ENCODE peak calls at places on chromosomes 3 and 15, in six cellular contexts. T, U, V, S, W and P are unnamed samples.

GRCh38 chr15:62931650-62932049 is 110.9 kb upstream of the TPM1 start:
- DNase-seq in T (no peak), W (no peak), S (no peak), V (no peak), U (peak; percentile 20), P (no peak)

GRCh38 chr3:151248772-151249366 is 29.5 kb downstream of the P2RY14 start:
- DNase-seq in T (no peak), V (no peak), S (no peak), W (no peak), U (no peak), P (no peak)

GRCh38 chr3:36496734-36497133 is 116.4 kb downstream of the STAC start:
- DNase-seq in V (no peak), U (no peak), W (no peak), S (no peak), T (peak; percentile 68), P (no peak)

GRCh38 chr15:70817266-70817665 is 36.7 kb downstream of the LARP6 start:
- DNase-seq in S (no peak), T (no peak), U (no peak), V (no peak), W (no peak), P (no peak)

GRCh38 chr3:44969779-44970178 is 6.2 kb downstream of the ZDHHC3 start:
- DNase-seq in V (no peak), T (no peak), W (no peak), S (no peak), U (no peak), P (no peak)

GRCh38 chr3:158470944-158471638 is 99.9 kb upstream of the MLF1 start:
- DNase-seq in W (peak; percentile 29), T (peak; percentile 58), S (no peak), U (no peak), V (peak; percentile 79), P (no peak)

GRCh38 chr15:48897144-48897814 is 19.3 kb downstream of the EID1 start:
- DNase-seq in T (peak; percentile 75), U (no peak), V (peak; percentile 82), S (no peak), W (peak; percentile 48), P (no peak)

GRCh38 chr3:78165876-78166275 is 1126.0 kb downstream of the ROBO2 start:
- DNase-seq in U (no peak), V (no peak), W (no peak), T (peak; percentile 17), S (no peak), P (no peak)

GRCh38 chr15:43958894-43959330 is 132.1 kb downstream of the WDR76 start:
- DNase-seq in V (peak; percentile 94), W (peak; percentile 79), S (no peak), T (peak; percentile 52), U (peak; percentile 4), P (no peak)

GRCh38 chr3:38582941-38583645 is 66.4 kb downstream of the SCN5A start:
- DNase-seq in U (no peak), S (no peak), W (no peak), V (no peak), T (no peak), P (no peak)

GRCh38 chr3:5304789-5305680 is 117.5 kb downstream of the EDEM1 start:
- DNase-seq in S (no peak), W (no peak), T (peak; percentile 41), V (peak; percentile 44), U (peak; percentile 57), P (peak; percentile 24)

GRCh38 chr15:54687628-54688027 is 509.1 kb downstream of the RSL24D1 start:
- DNase-seq in W (no peak), U (no peak), T (no peak), V (no peak), S (no peak), P (no peak)

GRCh38 chr3:182568206-182568605 is 225.1 kb upstream of the ATP11B start:
- DNase-seq in V (no peak), S (no peak), W (no peak), T (no peak), U (peak; percentile 5), P (no peak)

GRCh38 chr3:112417696-112418318 is 81.5 kb downstream of the BTLA start:
- DNase-seq in V (no peak), S (no peak), T (no peak), U (no peak), W (no peak), P (no peak)

GRCh38 chr15:45948226-45948625 is 313.4 kb downstream of the SQOR start:
- DNase-seq in S (no peak), W (no peak), T (no peak), V (no peak), U (no peak), P (no peak)

GRCh38 chr15:51876169-51876568 is 46.7 kb downstream of the TMOD3 start:
- DNase-seq in U (no peak), W (no peak), T (no peak), V (no peak), S (no peak), P (no peak)

GRCh38 chr3:22819209-22819608 is 383.9 kb upstream of the UBE2E2 start:
- DNase-seq in W (no peak), U (no peak), S (no peak), T (no peak), V (no peak), P (no peak)

GRCh38 chr3:110414851-110415250 is 656.8 kb upstream of the NECTIN3 start:
- DNase-seq in V (peak; percentile 88), W (peak; percentile 41), T (peak; percentile 76), S (no peak), U (peak; percentile 58), P (no peak)

GRCh38 chr3:59212128-59212764 is 162.4 kb upstream of the CFAP20DC start:
- DNase-seq in V (peak; percentile 60), U (peak; percentile 22), W (peak; percentile 16), S (no peak), T (peak; percentile 53), P (peak; percentile 4)

GRCh38 chr3:41035445-41036022 is 163.8 kb upstream of the CTNNB1 start:
- DNase-seq in W (no peak), V (no peak), S (no peak), U (no peak), T (no peak), P (no peak)

GRCh38 chr3:159187706-159188105 is 385.9 kb downstream of the MFSD1 start:
- DNase-seq in V (no peak), T (no peak), S (no peak), U (no peak), W (no peak), P (no peak)

GRCh38 chr15:93432474-93432873 is 343.5 kb upstream of the RGMA start:
- DNase-seq in V (no peak), W (no peak), U (no peak), S (no peak), T (no peak), P (no peak)

GRCh38 chr3:36178018-36178417 is 202.3 kb upstream of the STAC start:
- DNase-seq in U (no peak), V (no peak), S (no peak), W (no peak), T (no peak), P (no peak)

DNA sequence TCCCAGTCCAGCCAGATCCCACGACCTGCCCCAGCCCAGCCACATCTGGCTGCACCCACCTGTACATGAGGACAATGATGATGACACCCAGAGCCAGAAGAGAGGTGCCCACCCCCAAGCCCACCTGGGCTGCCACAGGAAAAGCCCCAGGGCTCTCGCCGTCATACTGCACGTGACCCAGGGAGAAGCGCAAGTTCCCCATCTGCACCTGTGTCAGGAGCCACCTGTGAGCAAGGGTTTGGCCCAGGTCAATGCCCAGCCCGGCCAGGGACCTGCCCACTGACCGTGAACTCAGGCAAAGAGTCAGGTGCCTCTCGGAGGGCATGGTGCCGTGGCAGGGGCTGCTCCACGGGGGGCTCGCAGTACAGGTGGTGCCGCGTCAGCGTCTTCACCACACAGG is 16.3 kb downstream of the PLXNB1 start:
- DNase-seq in V (no peak), T (no peak), S (no peak), U (no peak), W (no peak), P (no peak)
- TF ChIP-seq CTCF in V (no peak), T (no peak), S (no peak), U (no peak), W (no peak), P (no peak)

GRCh38 chr3:43879166-43879565 is 188.4 kb downstream of the ABHD5 start:
- DNase-seq in S (no peak), T (peak; percentile 19), W (no peak), V (no peak), U (peak; percentile 23), P (no peak)
- TF ChIP-seq CTCF in S (peak; percentile 35), T (peak; percentile 33), W (peak; percentile 36), V (peak; percentile 19), U (peak; percentile 42), P (peak; percentile 60)

GRCh38 chr15:96395687-96396086 is 65.2 kb downstream of the NR2F2 start:
- DNase-seq in T (no peak), U (no peak), W (no peak), S (no peak), V (no peak), P (no peak)
- TF ChIP-seq CTCF in T (no peak), U (no peak), W (no peak), S (no peak), V (no peak), P (no peak)

GRCh38 chr3:140580746-140581145 is 97.1 kb upstream of the TRIM42 start:
- DNase-seq in V (no peak), S (no peak), U (no peak), W (no peak), T (no peak), P (no peak)

GRCh38 chr3:140584549-140584948 is 93.3 kb upstream of the TRIM42 start:
- DNase-seq in V (no peak), S (no peak), T (no peak), U (no peak), W (no peak), P (no peak)

GRCh38 chr3:140576444-140576843 is 101.4 kb upstream of the TRIM42 start:
- DNase-seq in V (no peak), W (no peak), T (no peak), U (no peak), S (no peak), P (no peak)

GRCh38 chr3:140577911-140578310 is 100.0 kb upstream of the TRIM42 start:
- DNase-seq in T (no peak), V (no peak), S (no peak), W (no peak), U (no peak), P (no peak)

GRCh38 chr3:140579260-140579659 is 98.6 kb upstream of the TRIM42 start:
- DNase-seq in U (no peak), T (no peak), V (no peak), W (no peak), S (no peak), P (no peak)
- TF ChIP-seq CTCF in U (no peak), T (no peak), V (no peak), W (no peak), S (no peak), P (no peak)

GRCh38 chr3:101571028-101571895 is 2.7 kb upstream of the PCNP start:
- DNase-seq in S (no peak), W (no peak), T (no peak), V (no peak), U (peak; percentile 14), P (no peak)
- TF ChIP-seq CTCF in S (no peak), W (no peak), T (no peak), V (no peak), U (no peak), P (no peak)